ENCODE peak calls at places on chromosome 19, in four cellular contexts. F, G, A and L are unnamed samples.

GRCh38 chr19:39913682-39914333 is 20.6 kb downstream of the FCGBP start:
- DNase-seq in F (no peak), G (no peak), A (no peak), L (no peak)

GRCh38 chr19:19651076-19651475 is 7.6 kb upstream of the GMIP start:
- DNase-seq in F (no peak), G (no peak), A (no peak), L (no peak)

GRCh38 chr19:43469160-43469480 is 3.7 kb upstream of the LYPD3 start:
- DNase-seq in F (no peak), G (no peak), A (peak), L (no peak)

GRCh38 chr19:40542197-40542859 is 34.3 kb upstream of the SHKBP1 start:
- DNase-seq in F (peak), G (no peak), A (no peak), L (no peak)

GRCh38 chr19:5691205-5691929 is 1.3 kb downstream of the RPL36 start:
- DNase-seq in F (peak), G (no peak), A (no peak), L (peak)

GRCh38 chr19:10006335-10006708 is 4.0 kb downstream of the COL5A3 start:
- DNase-seq in F (no peak), G (no peak), A (no peak), L (no peak)

GRCh38 chr19:6769006-6769637 is 1.9 kb upstream of the SH2D3A start:
- DNase-seq in F (peak), G (no peak), A (no peak), L (peak)

GRCh38 chr19:10812902-10813404 is 23.1 kb downstream of the TMED1 start:
- DNase-seq in F (no peak), G (no peak), A (no peak), L (peak)

GRCh38 chr19:4318460-4318859 is 14.1 kb downstream of the FSD1 start:
- DNase-seq in F (peak), G (no peak), A (no peak), L (no peak)

GRCh38 chr19:58009666-58010301 is 7.2 kb upstream of the ZNF606 start:
- DNase-seq in F (no peak), G (no peak), A (no peak), L (peak)

GRCh38 chr19:19321143-19321577 is 531 bp downstream of the MAU2 start:
- DNase-seq in F (peak), G (no peak), A (peak), L (peak)

GRCh38 chr19:16869331-16869972 is 19.3 kb upstream of the F2RL3 start:
- DNase-seq in F (no peak), G (no peak), A (no peak), L (no peak)

GRCh38 chr19:11151181-11151580 is 4.4 kb downstream of the SPC24 start:
- DNase-seq in F (no peak), G (no peak), A (no peak), L (no peak)

GRCh38 chr19:45173816-45174215 is 4.2 kb downstream of the TRAPPC6A start:
- DNase-seq in F (no peak), G (no peak), A (no peak), L (no peak)
- TF ChIP-seq YY1 in F (no peak), G (no peak), A (no peak), L (no peak)

GRCh38 chr19:1810439-1811160 is 1.5 kb downstream of the ATP8B3 start:
- DNase-seq in F (no peak), G (no peak), A (no peak), L (no peak)

GRCh38 chr19:1809663-1810062 is 2.4 kb downstream of the ATP8B3 start:
- DNase-seq in F (no peak), G (no peak), A (no peak), L (no peak)

GRCh38 chr19:1812426-1813196 is 535 bp upstream of the ATP8B3 start:
- DNase-seq in F (peak), G (peak), A (peak), L (peak)

GRCh38 chr19:1811942-1812425 is at the start of gene ATP8B3:
- DNase-seq in F (peak), G (no peak), A (no peak), L (peak)

DNA sequence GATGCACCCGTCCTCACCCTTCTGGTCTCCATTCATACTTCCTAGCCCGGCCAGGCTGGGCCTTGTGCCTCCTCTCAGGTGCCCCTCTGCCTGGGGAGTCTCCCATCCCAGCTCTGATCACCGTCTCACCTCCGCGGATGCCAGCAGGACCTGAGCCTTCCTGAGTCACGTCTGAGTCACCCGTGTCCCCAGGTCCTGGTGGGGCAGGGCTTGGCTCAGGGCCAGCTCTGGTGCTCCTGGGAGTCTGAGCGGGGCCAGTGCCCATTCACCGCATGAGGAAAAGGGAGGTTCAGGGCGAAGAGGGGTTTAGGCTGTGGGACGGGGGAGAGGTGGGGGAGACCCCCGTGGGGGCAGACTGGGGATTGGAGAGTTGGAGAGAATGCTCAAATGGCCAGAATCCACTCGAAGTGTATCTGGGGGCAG is 593 bp downstream of the ATP8B3 start:
- DNase-seq in F (peak), G (peak), A (peak), L (peak)
- TF ChIP-seq ELF1 in F (no peak), G (no peak), A (no peak), L (no peak)

GRCh38 chr19:33438987-33439781 is 65.7 kb downstream of the CEBPG start:
- DNase-seq in F (no peak), G (no peak), A (no peak), L (no peak)
- TF ChIP-seq YY1 in F (no peak), G (no peak), A (no peak), L (no peak)

DNA sequence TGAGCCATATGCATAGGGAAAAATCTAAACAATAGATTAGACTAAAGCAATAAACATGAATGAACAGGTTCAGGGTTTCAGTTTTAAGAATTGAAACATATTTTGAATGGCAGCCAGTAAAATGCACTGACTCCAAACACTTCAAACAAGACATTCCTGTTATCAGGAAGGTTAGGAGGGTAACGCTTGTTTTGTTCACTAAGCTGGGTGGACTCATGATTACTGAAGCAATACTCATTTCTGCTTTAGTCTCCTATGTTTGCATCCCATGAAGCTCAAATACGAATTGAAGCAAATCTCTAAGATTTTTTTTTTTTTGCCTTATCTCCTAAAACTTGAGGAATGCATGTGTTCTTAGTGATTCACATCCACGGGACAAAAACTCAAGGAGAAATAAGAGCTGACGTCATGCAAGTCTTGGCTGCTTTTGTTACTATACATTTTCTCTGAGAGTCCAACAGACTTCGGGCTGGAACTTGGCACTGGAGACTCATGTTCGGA is 29.1 kb upstream of the IGFL4 start:
- DNase-seq in F (no peak), G (no peak), A (peak), L (no peak)
- TF ChIP-seq ELF1 in F (no peak), G (no peak), A (no peak), L (no peak)

DNA sequence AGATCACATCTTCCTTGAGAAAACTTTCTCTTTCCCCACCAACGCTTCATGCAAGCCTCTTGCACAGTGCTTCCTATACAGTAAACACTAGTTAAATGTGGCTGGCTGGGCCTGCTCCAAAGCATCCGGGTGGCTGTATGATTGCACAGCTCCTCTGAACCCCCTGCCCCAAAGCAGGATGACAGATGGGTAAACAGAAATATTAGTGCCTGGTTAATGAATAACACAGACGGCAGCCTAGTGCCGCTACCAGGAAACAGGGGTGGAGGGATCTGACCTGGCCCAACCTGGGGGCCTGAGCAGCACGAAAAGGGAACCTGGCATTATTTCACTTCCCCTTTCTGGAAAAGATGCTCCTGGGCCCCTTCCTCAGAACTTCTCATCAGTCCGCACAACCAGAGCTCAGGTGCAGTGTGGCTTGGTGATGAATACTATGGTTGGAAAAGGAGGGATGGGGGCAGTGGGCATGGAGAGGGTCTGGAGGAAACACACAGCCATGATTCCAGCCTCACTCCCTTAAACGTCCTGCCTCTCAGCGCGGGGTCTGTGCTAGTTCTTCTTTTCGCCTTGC is 10.8 kb downstream of the FFAR2 start:
- DNase-seq in F (no peak), G (no peak), A (peak), L (peak)
- TF ChIP-seq YY1 in F (no peak), G (no peak), A (peak), L (no peak)